ENCODE peak calls at places on chromosomes 3 and 15, in five cellular contexts. One of them, this sample, is unnamed.

GRCh38 chr3:11718582-11719405 is 75.1 kb upstream of the VGLL4 start:
- DNase-seq in body of pancreas: peak
- DNase-seq in upper lobe of right lung: peak
- DNase-seq in GM13976: peak
- DNase-seq in HCT116: peak
- DNase-seq in this sample: peak

GRCh38 chr3:194283218-194284006 is 67.7 kb downstream of the CPN2 start:
- DNase-seq in body of pancreas: no peak
- DNase-seq in HCT116: no peak
- DNase-seq in GM13976: no peak
- DNase-seq in upper lobe of right lung: peak
- DNase-seq in this sample: no peak

GRCh38 chr3:151356791-151357460 is 27.6 kb upstream of the P2RY13 start:
- DNase-seq in HCT116: no peak
- DNase-seq in body of pancreas: no peak
- DNase-seq in upper lobe of right lung: no peak
- DNase-seq in GM13976: no peak
- DNase-seq in this sample: peak

GRCh38 chr3:99901200-99901926 is 83.7 kb downstream of the CMSS1 start:
- DNase-seq in GM13976: no peak
- DNase-seq in body of pancreas: no peak
- DNase-seq in HCT116: peak
- DNase-seq in upper lobe of right lung: no peak
- DNase-seq in this sample: peak

GRCh38 chr3:180594631-180595348 is 7.2 kb upstream of the TTC14 start:
- DNase-seq in upper lobe of right lung: no peak
- DNase-seq in HCT116: peak
- DNase-seq in GM13976: peak
- DNase-seq in body of pancreas: no peak
- DNase-seq in this sample: no peak

GRCh38 chr15:80970018-80970657 is 19.5 kb downstream of the MESD start:
- DNase-seq in body of pancreas: peak
- DNase-seq in HCT116: peak
- DNase-seq in upper lobe of right lung: no peak
- DNase-seq in GM13976: peak
- DNase-seq in this sample: peak

GRCh38 chr15:72229076-72229946 is 1.7 kb downstream of the PKM start:
- DNase-seq in body of pancreas: no peak
- DNase-seq in upper lobe of right lung: no peak
- DNase-seq in HCT116: no peak
- DNase-seq in GM13976: no peak
- DNase-seq in this sample: no peak

GRCh38 chr3:38153986-38154608 is 11.2 kb upstream of the OXSR1 start:
- DNase-seq in upper lobe of right lung: no peak
- DNase-seq in GM13976: no peak
- DNase-seq in body of pancreas: no peak
- DNase-seq in HCT116: no peak
- DNase-seq in this sample: peak

GRCh38 chr3:54307616-54308180 is 185.3 kb downstream of the CACNA2D3 start:
- DNase-seq in upper lobe of right lung: no peak
- DNase-seq in body of pancreas: no peak
- DNase-seq in GM13976: no peak
- DNase-seq in HCT116: no peak
- DNase-seq in this sample: no peak

GRCh38 chr3:171729452-171730334 is 80.6 kb downstream of the PLD1 start:
- DNase-seq in HCT116: no peak
- DNase-seq in body of pancreas: no peak
- DNase-seq in upper lobe of right lung: no peak
- DNase-seq in GM13976: no peak
- DNase-seq in this sample: peak

GRCh38 chr15:99340347-99340746 is 89.1 kb downstream of the LRRC28 start:
- DNase-seq in body of pancreas: no peak
- DNase-seq in upper lobe of right lung: no peak
- DNase-seq in GM13976: no peak
- DNase-seq in HCT116: no peak
- DNase-seq in this sample: no peak

GRCh38 chr3:13452490-13453335 is 27.4 kb upstream of the HDAC11 start:
- DNase-seq in GM13976: peak
- DNase-seq in upper lobe of right lung: no peak
- DNase-seq in body of pancreas: peak
- DNase-seq in HCT116: peak
- DNase-seq in this sample: peak

GRCh38 chr15:101206173-101206572 is 45.7 kb downstream of the CHSY1 start:
- DNase-seq in HCT116: no peak
- DNase-seq in body of pancreas: no peak
- DNase-seq in upper lobe of right lung: no peak
- DNase-seq in GM13976: no peak
- DNase-seq in this sample: no peak

GRCh38 chr15:59284768-59285368 is 78.2 kb downstream of the LDHAL6B start:
- DNase-seq in upper lobe of right lung: no peak
- DNase-seq in GM13976: no peak
- DNase-seq in body of pancreas: no peak
- DNase-seq in HCT116: no peak
- DNase-seq in this sample: no peak

GRCh38 chr3:32551496-32551895 is 19.2 kb downstream of the DYNC1LI1 start:
- DNase-seq in GM13976: no peak
- DNase-seq in body of pancreas: no peak
- DNase-seq in HCT116: no peak
- DNase-seq in upper lobe of right lung: no peak
- DNase-seq in this sample: no peak

GRCh38 chr3:106811376-106811775 is 565.9 kb upstream of the CCDC54 start:
- DNase-seq in upper lobe of right lung: no peak
- DNase-seq in HCT116: no peak
- DNase-seq in GM13976: no peak
- DNase-seq in body of pancreas: no peak
- DNase-seq in this sample: no peak

GRCh38 chr3:46860381-46861292 is 2.6 kb downstream of the MYL3 start:
- DNase-seq in body of pancreas: peak
- DNase-seq in upper lobe of right lung: peak
- DNase-seq in HCT116: no peak
- DNase-seq in GM13976: no peak
- DNase-seq in this sample: peak

GRCh38 chr15:39580630-39581500 is at the start of gene THBS1:
- DNase-seq in HCT116: no peak
- DNase-seq in upper lobe of right lung: peak
- DNase-seq in GM13976: peak
- DNase-seq in body of pancreas: peak
- DNase-seq in this sample: peak

GRCh38 chr15:86079491-86080266 is at the start of gene AGBL1:
- DNase-seq in upper lobe of right lung: peak
- DNase-seq in GM13976: no peak
- DNase-seq in HCT116: no peak
- DNase-seq in body of pancreas: no peak
- DNase-seq in this sample: no peak

GRCh38 chr3:160163259-160163878 is 61.9 kb upstream of the C3orf80 start:
- DNase-seq in HCT116: peak
- DNase-seq in GM13976: peak
- DNase-seq in upper lobe of right lung: no peak
- DNase-seq in body of pancreas: no peak
- DNase-seq in this sample: peak

GRCh38 chr3:159795776-159796175 is 192.9 kb upstream of the IL12A start:
- DNase-seq in body of pancreas: no peak
- DNase-seq in HCT116: no peak
- DNase-seq in GM13976: no peak
- DNase-seq in upper lobe of right lung: no peak
- DNase-seq in this sample: no peak

GRCh38 chr3:182935803-182936202 is 44.5 kb downstream of the DCUN1D1 start:
- DNase-seq in HCT116: no peak
- DNase-seq in body of pancreas: no peak
- DNase-seq in upper lobe of right lung: no peak
- DNase-seq in GM13976: no peak
- DNase-seq in this sample: no peak

GRCh38 chr15:61750271-61751084 is 309.8 kb downstream of the VPS13C start:
- DNase-seq in HCT116: no peak
- DNase-seq in GM13976: no peak
- DNase-seq in upper lobe of right lung: peak
- DNase-seq in body of pancreas: peak
- DNase-seq in this sample: peak

GRCh38 chr3:138348107-138348949 is at the start of gene MRAS:
- DNase-seq in HCT116: peak
- DNase-seq in upper lobe of right lung: peak
- DNase-seq in GM13976: peak
- DNase-seq in body of pancreas: peak
- DNase-seq in this sample: peak

GRCh38 chr3:46495901-46496456 is 1.8 kb upstream of the RTP3 start:
- DNase-seq in GM13976: no peak
- DNase-seq in body of pancreas: no peak
- DNase-seq in HCT116: no peak
- DNase-seq in upper lobe of right lung: no peak
- DNase-seq in this sample: no peak

GRCh38 chr3:157086775-157087174 is 73.2 kb downstream of the CCNL1 start:
- DNase-seq in GM13976: no peak
- DNase-seq in body of pancreas: no peak
- DNase-seq in HCT116: no peak
- DNase-seq in upper lobe of right lung: no peak
- DNase-seq in this sample: no peak

GRCh38 chr3:157088133-157088488 is 71.8 kb downstream of the CCNL1 start:
- DNase-seq in GM13976: no peak
- DNase-seq in upper lobe of right lung: no peak
- DNase-seq in HCT116: no peak
- DNase-seq in body of pancreas: no peak
- DNase-seq in this sample: no peak

GRCh38 chr3:157089455-157090221 is 70.3 kb downstream of the CCNL1 start:
- DNase-seq in upper lobe of right lung: peak
- DNase-seq in HCT116: no peak
- DNase-seq in body of pancreas: peak
- DNase-seq in GM13976: no peak
- DNase-seq in this sample: peak

GRCh38 chr3:157087398-157088132 is 72.4 kb downstream of the CCNL1 start:
- DNase-seq in body of pancreas: no peak
- DNase-seq in GM13976: no peak
- DNase-seq in upper lobe of right lung: no peak
- DNase-seq in HCT116: peak
- DNase-seq in this sample: peak

GRCh38 chr3:157088506-157089454 is 71.2 kb downstream of the CCNL1 start:
- DNase-seq in GM13976: peak
- DNase-seq in HCT116: peak
- DNase-seq in body of pancreas: peak
- DNase-seq in upper lobe of right lung: peak
- DNase-seq in this sample: peak
- TF ChIP-seq CTCF in GM13976: no peak
- TF ChIP-seq CTCF in HCT116: no peak
- TF ChIP-seq CTCF in body of pancreas: peak
- TF ChIP-seq CTCF in upper lobe of right lung: no peak
- TF ChIP-seq CTCF in this sample: peak

GRCh38 chr3:111539351-111540331 is 2.4 kb upstream of the CD96 start:
- DNase-seq in HCT116: peak
- DNase-seq in body of pancreas: peak
- DNase-seq in GM13976: no peak
- DNase-seq in upper lobe of right lung: peak
- DNase-seq in this sample: peak
- TF ChIP-seq CTCF in HCT116: peak
- TF ChIP-seq CTCF in body of pancreas: peak
- TF ChIP-seq CTCF in GM13976: peak
- TF ChIP-seq CTCF in upper lobe of right lung: peak
- TF ChIP-seq CTCF in this sample: peak

DNA sequence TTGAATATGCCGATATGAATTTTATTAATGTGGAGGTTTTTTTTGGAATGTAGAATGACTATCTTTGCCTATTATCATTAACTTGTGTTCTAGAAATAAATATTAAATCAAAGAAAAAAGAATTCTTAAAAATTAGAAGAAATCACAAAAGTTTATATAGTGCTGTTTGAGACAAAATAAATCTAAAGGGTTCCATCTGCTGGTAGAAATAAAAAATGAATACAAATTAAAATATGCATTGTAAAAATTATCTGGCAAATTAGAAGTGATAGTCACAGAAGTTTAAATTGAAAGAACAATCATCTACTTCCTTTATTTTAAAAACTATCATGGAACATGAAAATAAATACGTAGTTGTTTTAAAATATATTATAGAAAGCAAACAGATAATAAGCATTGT is 22.7 kb upstream of the ZBTB20 start:
- DNase-seq in upper lobe of right lung: no peak
- DNase-seq in GM13976: no peak
- DNase-seq in HCT116: no peak
- DNase-seq in body of pancreas: no peak
- DNase-seq in this sample: no peak
- TF ChIP-seq CTCF in upper lobe of right lung: peak
- TF ChIP-seq CTCF in GM13976: no peak
- TF ChIP-seq CTCF in HCT116: peak
- TF ChIP-seq CTCF in body of pancreas: peak
- TF ChIP-seq CTCF in this sample: no peak

DNA sequence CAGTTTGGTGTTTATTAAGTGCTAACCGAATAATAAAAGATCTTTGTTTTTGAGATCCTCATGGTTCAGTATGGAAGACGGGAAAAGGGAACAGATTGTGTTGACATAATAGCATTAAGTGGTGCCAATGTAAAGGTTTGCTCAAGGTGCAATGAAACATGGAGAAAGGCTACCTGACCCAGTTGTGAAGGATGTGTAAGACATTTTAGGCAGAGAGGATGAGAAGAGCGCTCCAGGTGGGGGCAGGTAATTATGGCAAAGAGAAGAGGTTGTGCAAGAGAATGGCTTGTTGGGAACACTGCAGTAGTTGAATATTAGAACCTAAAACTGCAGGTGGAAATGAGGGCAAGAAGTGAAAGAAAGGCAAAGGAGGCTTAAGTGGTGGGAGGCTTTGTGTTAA is 140.8 kb downstream of the DIPK2A start:
- DNase-seq in upper lobe of right lung: no peak
- DNase-seq in body of pancreas: no peak
- DNase-seq in GM13976: no peak
- DNase-seq in HCT116: no peak
- DNase-seq in this sample: no peak
- TF ChIP-seq CTCF in upper lobe of right lung: no peak
- TF ChIP-seq CTCF in body of pancreas: no peak
- TF ChIP-seq CTCF in GM13976: no peak
- TF ChIP-seq CTCF in HCT116: no peak
- TF ChIP-seq CTCF in this sample: no peak

GRCh38 chr3:163491714-163492113 is 1586.6 kb downstream of the SI start:
- DNase-seq in upper lobe of right lung: no peak
- DNase-seq in GM13976: no peak
- DNase-seq in body of pancreas: no peak
- DNase-seq in HCT116: no peak
- DNase-seq in this sample: no peak

GRCh38 chr3:163490119-163490518 is 1588.2 kb downstream of the SI start:
- DNase-seq in HCT116: peak
- DNase-seq in upper lobe of right lung: no peak
- DNase-seq in GM13976: peak
- DNase-seq in body of pancreas: peak
- DNase-seq in this sample: peak
- TF ChIP-seq CTCF in HCT116: peak
- TF ChIP-seq CTCF in upper lobe of right lung: peak
- TF ChIP-seq CTCF in GM13976: peak
- TF ChIP-seq CTCF in body of pancreas: peak
- TF ChIP-seq CTCF in this sample: peak

GRCh38 chr3:186099178-186099577 is 9.7 kb downstream of the ETV5 start:
- DNase-seq in upper lobe of right lung: peak
- DNase-seq in HCT116: no peak
- DNase-seq in body of pancreas: peak
- DNase-seq in GM13976: no peak
- DNase-seq in this sample: peak
- TF ChIP-seq CTCF in upper lobe of right lung: no peak
- TF ChIP-seq CTCF in HCT116: no peak
- TF ChIP-seq CTCF in body of pancreas: no peak
- TF ChIP-seq CTCF in GM13976: no peak
- TF ChIP-seq CTCF in this sample: no peak